ENCODE peak calls at places on chromosomes 12 and 14, in seven cellular contexts. F is prostate gland, A is HCT116, S is GM12892, R is stomach, M is Peyer's patch, T is uterus. Y is an unnamed sample.

GRCh38 chr12:119363037-119363436 is 28.5 kb downstream of the CCDC60 start:
- DNase-seq in F (no peak), A (no peak), S (no peak), R (no peak), M (no peak), T (no peak), Y (no peak)

GRCh38 chr12:94099191-94099983 is 49.0 kb upstream of the PLXNC1 start:
- DNase-seq in F (no peak), A (no peak), S (no peak), R (no peak), M (peak), T (no peak), Y (no peak)

GRCh38 chr12:87784350-87784749 is 244.9 kb downstream of the C12orf50 start:
- DNase-seq in F (no peak), A (no peak), S (no peak), R (no peak), M (no peak), T (no peak), Y (no peak)

GRCh38 chr12:108611884-108612415 is 14.1 kb upstream of the TMEM119 start:
- DNase-seq in F (no peak), A (peak), S (no peak), R (no peak), M (no peak), T (no peak), Y (peak)

GRCh38 chr12:104610513-104611235 is 153.9 kb downstream of the CHST11 start:
- DNase-seq in F (no peak), A (no peak), S (no peak), R (no peak), M (no peak), T (no peak), Y (no peak)

GRCh38 chr14:64680013-64680674 is 24.1 kb upstream of the PLEKHG3 start:
- DNase-seq in F (peak), A (no peak), S (no peak), R (peak), M (no peak), T (peak), Y (no peak)

GRCh38 chr12:130119241-130119861 is 42.9 kb upstream of the FZD10 start:
- DNase-seq in F (no peak), A (no peak), S (no peak), R (no peak), M (no peak), T (no peak), Y (no peak)

GRCh38 chr12:5694759-5695409 is 250.2 kb downstream of the ANO2 start:
- DNase-seq in F (no peak), A (peak), S (no peak), R (no peak), M (no peak), T (no peak), Y (no peak)

GRCh38 chr14:68908201-68908600 is 70.9 kb downstream of the ACTN1 start:
- DNase-seq in F (no peak), A (no peak), S (no peak), R (no peak), M (no peak), T (no peak), Y (no peak)
- TF ChIP-seq POLR2A in F (no peak), A (no peak), S (no peak), R (no peak), M (no peak), T (no peak), Y (no peak)

GRCh38 chr14:99055019-99055418 is 217.0 kb downstream of the BCL11B start:
- DNase-seq in F (no peak), A (no peak), S (no peak), R (no peak), M (no peak), T (no peak), Y (no peak)

GRCh38 chr14:99055816-99056215 is 216.2 kb downstream of the BCL11B start:
- DNase-seq in F (no peak), A (no peak), S (no peak), R (no peak), M (peak), T (no peak), Y (no peak)

GRCh38 chr14:99047436-99048110 is 224.4 kb downstream of the BCL11B start:
- DNase-seq in F (no peak), A (no peak), S (no peak), R (no peak), M (no peak), T (no peak), Y (no peak)

GRCh38 chr14:99050309-99050708 is 221.7 kb downstream of the BCL11B start:
- DNase-seq in F (no peak), A (no peak), S (no peak), R (no peak), M (no peak), T (no peak), Y (no peak)

GRCh38 chr14:99052467-99052866 is 219.5 kb downstream of the BCL11B start:
- DNase-seq in F (no peak), A (no peak), S (no peak), R (no peak), M (no peak), T (no peak), Y (no peak)
- TF ChIP-seq POLR2A in F (no peak), A (no peak), S (no peak), R (no peak), M (no peak), T (no peak), Y (no peak)

DNA sequence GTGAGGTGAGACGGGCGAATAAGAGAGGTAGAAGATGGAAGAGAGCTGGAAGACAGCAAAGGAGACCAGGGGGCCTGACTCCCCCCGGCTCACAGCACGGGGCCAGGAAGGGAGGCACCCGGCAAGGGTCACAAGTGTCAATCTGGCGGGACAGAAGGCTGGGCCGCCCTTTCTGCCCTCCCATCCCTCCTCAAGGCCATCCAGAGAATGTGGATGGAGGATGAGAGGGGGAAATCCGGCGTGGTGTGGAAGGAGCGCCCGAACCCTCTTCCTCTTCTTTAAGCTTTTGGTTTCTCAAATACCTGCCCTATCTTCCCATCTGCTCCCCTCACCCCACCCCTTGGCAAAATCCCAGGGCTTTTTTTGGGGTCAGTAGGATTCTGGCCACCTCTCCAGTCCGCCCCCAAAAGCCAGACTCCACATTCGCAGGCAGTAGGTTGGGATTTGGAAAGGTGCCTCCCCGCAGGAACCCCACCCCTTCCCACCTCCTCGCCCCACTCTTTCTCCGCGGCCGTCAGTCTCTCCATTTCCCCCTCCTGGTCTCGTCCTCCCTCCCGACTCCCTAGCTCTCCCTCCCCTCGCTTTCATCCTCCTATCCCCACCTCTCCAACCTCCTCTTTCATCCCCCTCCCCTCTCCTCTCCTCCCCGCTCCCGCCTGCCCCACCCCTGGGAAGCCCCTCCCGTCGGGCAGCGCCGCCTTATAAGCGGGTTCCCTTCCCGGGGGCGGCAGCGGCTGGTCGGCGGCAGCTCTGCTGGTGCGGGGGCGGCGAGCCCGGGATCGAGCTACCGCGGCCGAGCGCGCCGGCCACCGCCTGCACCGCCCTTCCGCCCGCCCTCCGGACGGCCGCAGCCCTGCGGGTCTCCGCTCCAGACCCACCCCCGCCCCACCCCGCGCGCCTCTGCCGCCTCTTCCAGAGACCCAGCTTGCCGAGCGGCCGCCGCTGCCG is at the start of gene PTMS:
- DNase-seq in F (peak), A (peak), S (no peak), R (peak), M (peak), T (peak), Y (no peak)
- TF ChIP-seq POLR2A in F (peak), A (peak), S (peak), R (no peak), M (peak), T (peak), Y (peak)

GRCh38 chr12:124390442-124391116 is 95.7 kb downstream of the RFLNA start:
- DNase-seq in F (no peak), A (peak), S (no peak), R (peak), M (no peak), T (no peak), Y (peak)
- TF ChIP-seq POLR2A in F (no peak), A (no peak), S (no peak), R (no peak), M (no peak), T (no peak), Y (no peak)

GRCh38 chr12:42236017-42236416 is 2.0 kb downstream of the YAF2 start:
- DNase-seq in F (no peak), A (no peak), S (no peak), R (no peak), M (no peak), T (no peak), Y (no peak)

GRCh38 chr12:42237853-42238239 is 202 bp downstream of the YAF2 start:
- DNase-seq in F (no peak), A (no peak), S (peak), R (no peak), M (no peak), T (no peak), Y (no peak)

GRCh38 chr12:42235426-42235825 is 2.6 kb downstream of the YAF2 start:
- DNase-seq in F (peak), A (no peak), S (no peak), R (no peak), M (no peak), T (peak), Y (no peak)

GRCh38 chr12:42238240-42239140 is at the start of gene YAF2:
- DNase-seq in F (peak), A (peak), S (peak), R (peak), M (peak), T (peak), Y (peak)

GRCh38 chr12:42237052-42237852 is 796 bp downstream of the YAF2 start:
- DNase-seq in F (peak), A (peak), S (peak), R (peak), M (peak), T (peak), Y (peak)
- TF ChIP-seq POLR2A in F (peak), A (no peak), S (peak), R (no peak), M (peak), T (no peak), Y (peak)

GRCh38 chr14:53952533-53952932 is 4.1 kb downstream of the BMP4 start:
- DNase-seq in F (no peak), A (no peak), S (no peak), R (no peak), M (no peak), T (no peak), Y (no peak)

GRCh38 chr14:53955234-53955556 is 1.4 kb downstream of the BMP4 start:
- DNase-seq in F (no peak), A (no peak), S (no peak), R (no peak), M (no peak), T (no peak), Y (no peak)

GRCh38 chr14:53953002-53953827 is 3.4 kb downstream of the BMP4 start:
- DNase-seq in F (peak), A (no peak), S (no peak), R (peak), M (peak), T (peak), Y (peak)

GRCh38 chr14:53954551-53955233 is 1.9 kb downstream of the BMP4 start:
- DNase-seq in F (no peak), A (no peak), S (no peak), R (no peak), M (peak), T (peak), Y (no peak)

GRCh38 chr14:53953828-53954550 is 2.6 kb downstream of the BMP4 start:
- DNase-seq in F (peak), A (no peak), S (no peak), R (no peak), M (peak), T (peak), Y (peak)
- TF ChIP-seq POLR2A in F (no peak), A (no peak), S (no peak), R (no peak), M (no peak), T (no peak), Y (no peak)

GRCh38 chr14:55125403-55125802 is 3.6 kb upstream of the LGALS3 start:
- DNase-seq in F (no peak), A (no peak), S (no peak), R (peak), M (peak), T (no peak), Y (no peak)
- TF ChIP-seq POLR2A in F (no peak), A (no peak), S (no peak), R (no peak), M (peak), T (no peak), Y (no peak)

GRCh38 chr12:57470286-57470969 is 9.2 kb downstream of the ARHGAP9 start:
- DNase-seq in F (no peak), A (no peak), S (no peak), R (no peak), M (no peak), T (no peak), Y (no peak)

GRCh38 chr12:57469334-57470164 is 10.0 kb downstream of the GLI1 start:
- DNase-seq in F (no peak), A (no peak), S (no peak), R (no peak), M (no peak), T (no peak), Y (no peak)

GRCh38 chr12:57467212-57467874 is 7.8 kb downstream of the GLI1 start:
- DNase-seq in F (no peak), A (no peak), S (no peak), R (no peak), M (no peak), T (no peak), Y (no peak)

GRCh38 chr12:57465747-57466505 is 6.3 kb downstream of the GLI1 start:
- DNase-seq in F (no peak), A (no peak), S (no peak), R (no peak), M (no peak), T (no peak), Y (no peak)

GRCh38 chr12:57467915-57468314 is 8.3 kb downstream of the GLI1 start:
- DNase-seq in F (no peak), A (no peak), S (no peak), R (no peak), M (no peak), T (no peak), Y (no peak)
- TF ChIP-seq POLR2A in F (no peak), A (no peak), S (no peak), R (no peak), M (no peak), T (no peak), Y (no peak)

Y was measured in H54.